ENCODE peak calls at places on chromosomes 16 and 17, in four cellular contexts. O is tibial artery, Q is fibroblast of mammary gland, V is tibial nerve. W is an unnamed sample.

GRCh38 chr17:17304521-17304985 is 1.4 kb downstream of the NT5M start:
- DNase-seq in Q (no peak), O (no peak), V (no peak), W (no peak)

GRCh38 chr16:86424413-86424812 is 85.9 kb upstream of the FOXF1 start:
- DNase-seq in Q (no peak), V (no peak), O (no peak), W (no peak)

GRCh38 chr16:89921699-89922476 is 1.3 kb upstream of the TUBB3 start:
- DNase-seq in Q (peak; percentile 94), O (peak; percentile 81), V (no peak), W (no peak)

GRCh38 chr17:50093246-50093645 is 1.9 kb upstream of the PDK2 start:
- DNase-seq in Q (no peak), O (no peak), V (no peak), W (no peak)

GRCh38 chr17:1731194-1731506 is 6.6 kb downstream of the WDR81 start:
- DNase-seq in V (no peak), Q (no peak), O (no peak), W (no peak)

GRCh38 chr17:34998205-34998604 is 17.9 kb downstream of the LIG3 start:
- DNase-seq in V (peak; percentile 58), Q (peak; percentile 69), O (peak; percentile 72), W (peak; percentile 72)

GRCh38 chr16:1181715-1182671 is 29.1 kb downstream of the CACNA1H start:
- DNase-seq in Q (peak; percentile 51), V (no peak), O (peak; percentile 98), W (no peak)

GRCh38 chr17:10713336-10713735 is 15.9 kb downstream of the ADPRM start:
- DNase-seq in V (no peak), O (no peak), Q (no peak), W (no peak)

GRCh38 chr17:66509913-66510312 is 207.5 kb downstream of the PRKCA start:
- DNase-seq in Q (no peak), O (no peak), V (no peak), W (no peak)

GRCh38 chr16:20740007-20740883 is 1.4 kb downstream of the THUMPD1 start:
- DNase-seq in V (no peak), O (no peak), Q (peak; percentile 12), W (no peak)

GRCh38 chr17:30921544-30922196 is at the start of gene ADAP2:
- DNase-seq in Q (no peak), V (peak; percentile 21), O (peak; percentile 68), W (no peak)

GRCh38 chr17:61568219-61569072 is 22.6 kb downstream of the NACA2 start:
- DNase-seq in O (no peak), Q (no peak), V (no peak), W (no peak)

GRCh38 chr16:88731699-88732098 is 25.4 kb downstream of the CTU2 start:
- DNase-seq in V (no peak), O (no peak), Q (no peak), W (no peak)

GRCh38 chr17:608911-609882 is 105.4 kb downstream of the VPS53 start:
- DNase-seq in V (no peak), Q (peak; percentile 59), O (no peak), W (no peak)

GRCh38 chr16:866252-866651 is 65.7 kb upstream of the GNG13 start:
- DNase-seq in Q (no peak), O (no peak), V (no peak), W (no peak)

GRCh38 chr16:50011707-50012106 is 13.3 kb upstream of the CNEP1R1 start:
- DNase-seq in V (no peak), O (no peak), Q (peak; percentile 23), W (no peak)

GRCh38 chr16:88398874-88399178 is 16.1 kb downstream of the ZNF469 start:
- DNase-seq in V (no peak), Q (no peak), O (no peak), W (no peak)

GRCh38 chr17:38453951-38454421 is 25.7 kb downstream of the ARHGAP23 start:
- DNase-seq in V (no peak), Q (peak; percentile 41), O (no peak), W (no peak)

GRCh38 chr17:39970157-39970692 is 7.4 kb downstream of the GSDMA start:
- DNase-seq in Q (no peak), O (no peak), V (no peak), W (no peak)

GRCh38 chr17:42883802-42884553 is 16.6 kb upstream of the G6PC1 start:
- DNase-seq in Q (no peak), V (no peak), O (no peak), W (no peak)

GRCh38 chr16:83245061-83245460 is 562.7 kb upstream of the HSBP1 start:
- DNase-seq in V (no peak), O (no peak), Q (peak; percentile 9), W (no peak)

GRCh38 chr16:10868089-10868488 is 8.9 kb upstream of the CIITA start:
- DNase-seq in O (no peak), Q (no peak), V (no peak), W (no peak)

GRCh38 chr17:56629450-56630187 is 36.1 kb downstream of the NOG start:
- DNase-seq in O (no peak), V (no peak), Q (peak; percentile 18), W (no peak)

GRCh38 chr17:76538941-76539340 is 903 bp upstream of the PRCD start:
- DNase-seq in Q (no peak), O (peak; percentile 49), V (no peak), W (peak; percentile 23)

GRCh38 chr17:76539631-76540271 is at the start of gene PRCD:
- DNase-seq in V (no peak), Q (no peak), O (peak; percentile 59), W (peak; percentile 60)

GRCh38 chr17:76541739-76542450 is 2.1 kb downstream of the PRCD start:
- DNase-seq in O (no peak), Q (no peak), V (no peak), W (no peak)

GRCh38 chr17:76542566-76542971 is 2.7 kb downstream of the PRCD start:
- DNase-seq in O (no peak), V (no peak), Q (no peak), W (no peak)

GRCh38 chr17:76540381-76541300 is 797 bp downstream of the PRCD start:
- DNase-seq in V (peak; percentile 88), O (peak; percentile 94), Q (peak; percentile 94), W (peak; percentile 95)
- TF ChIP-seq CTCF in V (peak; percentile 69), O (peak; percentile 37), Q (peak; percentile 17), W (no peak)

DNA sequence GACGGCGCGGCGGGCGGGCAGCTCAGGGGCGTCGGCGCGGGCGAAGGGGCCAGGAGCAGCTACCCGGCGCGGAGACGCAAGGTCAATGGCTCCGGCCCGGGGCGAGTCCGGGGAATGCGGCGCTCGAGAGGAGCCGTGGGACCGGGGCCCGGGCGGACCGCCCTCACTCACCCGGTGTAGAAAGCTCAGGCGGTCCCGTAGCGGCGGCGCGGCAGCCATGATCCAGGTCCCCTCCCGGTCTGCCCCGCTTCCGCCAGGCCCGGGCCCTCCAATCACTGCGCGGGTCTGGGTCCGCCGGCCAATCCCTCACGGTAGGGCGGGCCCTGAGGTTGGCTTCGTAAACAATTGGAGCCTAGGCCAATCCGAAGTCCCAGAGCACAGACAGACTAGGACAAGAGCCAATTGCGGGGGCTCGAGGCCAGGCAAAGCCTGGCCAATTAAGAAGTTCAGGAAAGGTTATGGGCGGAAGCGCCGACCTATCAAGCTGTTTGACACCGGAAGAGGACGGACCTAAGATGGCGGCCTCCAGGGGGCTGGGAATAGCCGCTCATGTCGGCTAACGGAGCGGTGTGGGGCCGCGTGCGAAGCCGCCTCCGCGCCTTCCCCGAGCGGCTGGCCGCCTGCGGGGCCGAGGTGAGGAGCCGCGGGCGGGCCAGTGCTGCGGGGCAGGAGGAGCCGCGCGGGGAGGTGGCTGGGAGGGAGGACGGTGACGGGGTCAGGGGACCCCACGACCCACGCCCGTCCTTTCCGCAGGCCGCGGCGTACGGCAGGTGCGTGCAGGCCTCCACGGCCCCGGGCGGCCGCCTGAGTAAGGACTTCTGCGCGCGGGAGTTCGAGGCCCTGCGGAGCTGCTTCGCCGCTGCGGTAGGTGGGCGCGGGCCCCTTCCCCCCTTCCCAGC is at the start of the genes NDUFAF8 and TEPSIN:
- DNase-seq in V (peak; percentile 98), Q (peak; percentile 99), O (peak; percentile 99), W (peak; percentile 100)
- TF ChIP-seq CTCF in V (peak; percentile 61), Q (no peak), O (peak; percentile 31), W (no peak)

GRCh38 chr16:19014456-19014855 is 30.7 kb downstream of the TMC7 start:
- DNase-seq in Q (peak; percentile 23), V (no peak), O (no peak), W (no peak)
- TF ChIP-seq CTCF in Q (no peak), V (no peak), O (no peak), W (no peak)

GRCh38 chr16:15776572-15776971 is 80.3 kb downstream of the MYH11 start:
- DNase-seq in O (no peak), V (no peak), Q (no peak), W (no peak)

GRCh38 chr16:15778204-15778743 is 78.6 kb downstream of the MYH11 start:
- DNase-seq in Q (no peak), V (no peak), O (no peak), W (no peak)

GRCh38 chr16:15775663-15776304 is 81.0 kb downstream of the MYH11 start:
- DNase-seq in Q (peak; percentile 64), O (no peak), V (peak; percentile 33), W (no peak)

GRCh38 chr16:15778999-15779614 is 77.7 kb downstream of the MYH11 start:
- DNase-seq in V (no peak), Q (no peak), O (no peak), W (no peak)

DNA sequence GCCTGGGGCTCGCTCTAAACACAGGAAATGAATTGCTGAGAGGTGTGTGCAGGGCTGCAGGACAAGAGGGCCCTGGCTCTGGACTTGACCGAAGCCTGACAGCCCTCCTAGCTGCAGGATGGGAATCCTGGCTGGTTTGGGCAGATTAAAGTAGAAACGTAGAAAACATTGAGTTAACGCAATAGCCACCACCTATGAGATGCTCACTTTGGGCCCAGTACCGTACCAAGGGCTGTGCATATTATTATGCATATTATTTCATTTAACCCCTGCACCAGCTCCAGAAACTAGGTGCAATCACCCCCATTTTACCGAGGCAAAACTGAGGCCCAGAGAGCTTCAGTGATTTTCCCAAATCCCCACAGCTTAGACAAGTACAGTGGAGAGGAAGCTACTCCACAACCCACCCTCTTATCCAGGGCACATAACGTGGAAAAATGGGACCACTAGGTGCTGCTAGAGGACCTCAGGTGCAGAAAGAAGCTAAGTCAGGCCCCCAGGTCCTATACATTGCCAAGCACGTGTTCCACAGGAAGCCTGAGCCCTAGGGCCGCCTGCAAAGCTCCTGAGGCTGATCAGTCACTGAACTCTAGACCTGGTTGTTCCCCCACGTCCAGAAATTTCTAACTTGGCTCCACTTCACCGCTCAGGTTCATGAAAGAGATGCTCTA is 79.2 kb downstream of the MYH11 start:
- DNase-seq in O (no peak), V (no peak), Q (peak; percentile 32), W (peak; percentile 40)
- TF ChIP-seq CTCF in O (no peak), V (no peak), Q (peak; percentile 40), W (peak; percentile 83)

GRCh38 chr16:47426806-47427205 is 34.1 kb downstream of the ITFG1 start:
- DNase-seq in V (no peak), O (no peak), Q (no peak), W (no peak)

DNA sequence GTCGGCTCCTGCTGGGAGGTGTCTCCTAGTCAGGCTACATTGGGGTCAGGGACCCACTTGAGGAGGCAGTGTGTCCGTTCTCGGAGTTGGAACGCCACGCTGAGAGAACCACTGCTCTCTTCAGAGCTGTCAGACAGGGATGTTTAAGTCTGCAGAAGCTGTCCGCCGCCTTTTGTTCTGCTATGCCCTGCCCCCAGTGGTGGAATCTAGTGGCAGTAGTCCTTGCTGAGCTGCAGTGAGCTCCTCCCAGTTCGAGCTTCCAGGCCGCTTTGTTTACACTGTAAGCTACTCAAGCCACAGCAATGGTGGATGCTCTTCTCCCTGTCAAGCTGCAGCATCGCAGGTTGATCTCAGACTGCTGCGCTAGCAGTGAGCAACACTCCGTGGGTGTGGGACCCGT is 36.0 kb downstream of the ITFG1 start:
- DNase-seq in V (no peak), Q (no peak), O (no peak), W (no peak)
- TF ChIP-seq CTCF in V (no peak), Q (no peak), O (no peak), W (no peak)

GRCh38 chr17:32912218-32912897 is 15.6 kb upstream of the TMEM98 start:
- DNase-seq in O (peak; percentile 82), Q (peak; percentile 75), V (peak; percentile 44), W (no peak)
- TF ChIP-seq CTCF in O (no peak), Q (peak; percentile 19), V (no peak), W (no peak)